ENCODE peak calls at places on chromosomes 16 and 17, in four cellular contexts. A is WTC11, Q is dorsolateral prefrontal cortex, Z is lower lobe of right lung. C is an unnamed sample.

GRCh38 chr17:53588317-53588716 is 234.4 kb upstream of the KIF2B start:
- DNase-seq in A (no peak), Q (no peak), Z (no peak), C (no peak)

GRCh38 chr16:82138478-82139285 is 31.3 kb downstream of the MPHOSPH6 start:
- DNase-seq in A (no peak), Q (no peak), Z (no peak), C (no peak)

GRCh38 chr16:86531193-86531550 is 20.8 kb downstream of the FOXF1 start:
- DNase-seq in A (no peak), Q (peak), Z (no peak), C (no peak)

GRCh38 chr17:41504126-41504977 is 1.1 kb downstream of the KRT13 start:
- DNase-seq in A (no peak), Q (no peak), Z (no peak), C (no peak)

GRCh38 chr16:31508706-31509523 is 724 bp upstream of the RUSF1 start:
- DNase-seq in A (no peak), Q (no peak), Z (no peak), C (no peak)

GRCh38 chr16:86952769-86953168 is 364.4 kb downstream of the C16orf95 start:
- DNase-seq in A (no peak), Q (no peak), Z (no peak), C (no peak)

GRCh38 chr16:27779719-27780161 is 229.8 kb downstream of the KATNIP start:
- DNase-seq in A (peak), Q (no peak), Z (peak), C (peak)

GRCh38 chr16:80938035-80938927 is 68.4 kb downstream of the CMC2 start:
- DNase-seq in A (no peak), Q (no peak), Z (no peak), C (peak)

GRCh38 chr16:16083421-16084156 is 134.2 kb downstream of the ABCC1 start:
- DNase-seq in A (no peak), Q (no peak), Z (no peak), C (no peak)

GRCh38 chr16:15539197-15539596 is 103.8 kb downstream of the MARF1 start:
- DNase-seq in A (peak), Q (peak), Z (no peak), C (peak)

GRCh38 chr17:32588135-32588534 is 101.3 kb downstream of the CDK5R1 start:
- DNase-seq in A (no peak), Q (peak), Z (no peak), C (no peak)

GRCh38 chr16:20319406-20319805 is 7.9 kb downstream of the GP2 start:
- DNase-seq in A (no peak), Q (no peak), Z (no peak), C (no peak)

GRCh38 chr17:76792348-76792747 is 54.4 kb downstream of the MFSD11 start:
- DNase-seq in A (no peak), Q (no peak), Z (no peak), C (no peak)

GRCh38 chr17:76796081-76796480 is 58.2 kb downstream of the MFSD11 start:
- DNase-seq in A (no peak), Q (no peak), Z (no peak), C (no peak)

GRCh38 chr17:76791053-76791980 is 53.4 kb downstream of the MFSD11 start:
- DNase-seq in A (no peak), Q (peak), Z (no peak), C (no peak)

GRCh38 chr17:76797441-76797840 is 59.5 kb downstream of the MFSD11 start:
- DNase-seq in A (no peak), Q (no peak), Z (no peak), C (no peak)

DNA sequence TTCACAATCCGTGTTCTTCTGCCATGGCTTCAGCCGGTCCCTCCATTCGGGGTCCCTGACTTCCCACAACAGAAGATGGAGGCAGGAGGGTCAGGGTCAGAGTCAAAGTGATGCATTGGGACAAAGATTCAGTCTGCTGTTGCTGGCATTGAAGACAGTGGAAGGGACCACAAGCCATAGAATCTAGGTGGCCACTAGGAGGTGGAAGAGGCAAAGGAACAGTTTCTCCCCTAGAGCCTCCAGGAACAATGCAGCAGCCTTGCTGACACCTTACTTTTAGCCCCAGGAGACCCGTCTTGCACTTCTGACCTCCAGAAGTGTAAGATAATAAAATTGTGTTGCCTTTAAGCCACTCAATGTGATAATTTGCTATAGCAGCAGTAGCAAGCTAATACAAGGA is 55.9 kb downstream of the MFSD11 start:
- DNase-seq in A (no peak), Q (no peak), Z (no peak), C (no peak)
- TF ChIP-seq CTCF in A (no peak), Q (no peak), Z (no peak), C (no peak)

DNA sequence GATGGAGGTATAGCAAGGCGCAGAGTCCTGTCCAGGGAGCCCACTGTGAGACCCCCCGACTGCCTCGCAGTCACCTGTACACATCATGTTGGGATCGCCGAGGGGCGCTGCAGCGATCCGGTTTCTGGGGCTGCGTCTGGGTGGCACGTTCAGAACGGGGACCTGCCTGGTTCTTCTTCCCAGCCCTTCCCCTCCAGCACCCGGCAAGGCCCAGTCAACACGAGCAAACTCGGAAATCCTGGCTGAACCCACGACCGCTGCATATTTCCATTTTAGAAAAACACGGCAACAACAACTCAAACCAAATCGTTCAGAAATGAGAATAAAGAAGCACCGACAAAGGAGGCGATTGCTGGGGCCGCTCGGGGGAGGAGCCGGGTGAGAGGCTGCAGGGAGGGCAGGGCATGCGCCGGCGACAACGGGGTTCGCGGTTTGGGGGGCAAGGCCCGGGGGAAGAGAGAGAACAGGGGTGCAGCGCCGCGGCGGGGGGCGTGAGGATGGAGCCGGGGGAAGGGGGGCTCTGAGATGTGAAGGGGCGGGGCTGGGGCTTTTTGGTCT is 597 bp downstream of the HSDL1 start:
- DNase-seq in A (peak), Q (peak), Z (peak), C (peak)
- TF ChIP-seq CTCF in A (no peak), Q (no peak), Z (no peak), C (no peak)

DNA sequence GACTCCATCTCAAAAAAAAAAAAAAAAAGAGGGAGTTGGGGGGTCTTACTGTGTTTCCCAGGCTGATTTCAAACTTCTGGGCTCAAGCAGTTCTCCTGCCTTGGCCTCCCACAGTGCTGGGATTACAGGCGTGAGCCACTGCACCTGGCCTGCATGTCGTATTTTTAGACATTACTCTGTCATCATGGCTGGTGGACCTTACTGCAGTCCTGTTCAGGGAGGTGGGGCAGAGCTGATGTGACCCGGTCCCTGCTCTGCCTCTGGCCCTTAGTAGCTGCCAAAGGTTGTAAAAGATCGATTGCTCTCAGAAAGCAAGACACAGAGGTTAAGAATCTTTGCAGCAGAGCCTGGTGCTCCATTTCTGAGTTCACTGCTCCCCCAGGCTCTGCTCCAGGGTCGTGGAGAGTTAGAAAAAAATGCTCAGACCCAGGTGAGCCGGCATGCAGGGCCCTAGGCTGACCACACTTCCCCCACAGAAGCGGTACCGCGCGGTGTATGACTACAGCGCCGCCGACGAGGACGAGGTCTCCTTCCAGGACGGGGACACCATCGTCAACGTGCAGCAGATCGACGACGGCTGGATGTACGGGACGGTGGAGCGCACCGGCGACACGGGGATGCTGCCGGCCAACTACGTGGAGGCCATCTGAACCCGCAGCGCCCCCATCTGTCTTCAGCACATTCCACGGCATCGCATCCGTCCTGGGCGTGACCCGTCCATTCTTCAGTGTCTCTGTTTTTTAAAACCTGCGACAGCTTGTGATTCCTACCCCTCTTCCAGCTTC is 7.1 kb upstream of the LASP1NB start:
- DNase-seq in A (peak), Q (no peak), Z (no peak), C (no peak)
- TF ChIP-seq CTCF in A (peak), Q (no peak), Z (no peak), C (no peak)

GRCh38 chr16:56931769-56932587 is at the start of gene HERPUD1:
- DNase-seq in A (peak), Q (peak), Z (peak), C (peak)
- TF ChIP-seq CTCF in A (no peak), Q (peak), Z (no peak), C (no peak)

DNA sequence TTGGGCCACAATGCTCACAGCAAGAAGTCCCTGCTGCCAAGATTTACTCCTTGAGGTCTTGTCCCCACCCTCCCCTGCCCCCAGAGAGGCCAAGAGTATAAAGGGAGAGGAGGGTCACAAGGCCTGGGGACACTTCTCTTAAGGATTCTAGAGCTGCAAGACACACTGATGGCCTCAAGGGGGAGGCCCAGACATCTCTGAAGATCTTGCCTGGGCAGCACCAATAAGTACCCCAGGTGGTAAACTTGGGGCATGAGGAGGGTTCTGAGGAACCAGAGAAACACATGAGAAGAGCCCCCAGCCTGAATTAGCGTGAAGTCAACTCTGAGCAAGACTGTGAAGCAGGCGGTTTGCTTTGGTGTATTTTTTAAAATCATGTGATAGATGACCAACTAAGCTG is 26.8 kb upstream of the MTMR4 start:
- DNase-seq in A (peak), Q (no peak), Z (no peak), C (no peak)
- TF ChIP-seq CTCF in A (peak), Q (peak), Z (peak), C (peak)

GRCh38 chr16:74503412-74503811 is 82.1 kb upstream of the CLEC18B start:
- DNase-seq in A (no peak), Q (no peak), Z (no peak), C (no peak)

GRCh38 chr16:74505011-74505410 is 83.7 kb upstream of the CLEC18B start:
- DNase-seq in A (no peak), Q (no peak), Z (no peak), C (no peak)

GRCh38 chr16:74499114-74499513 is 77.8 kb upstream of the CLEC18B start:
- DNase-seq in A (no peak), Q (no peak), Z (no peak), C (no peak)

GRCh38 chr16:74500907-74501306 is 79.6 kb upstream of the CLEC18B start:
- DNase-seq in A (no peak), Q (no peak), Z (no peak), C (no peak)

DNA sequence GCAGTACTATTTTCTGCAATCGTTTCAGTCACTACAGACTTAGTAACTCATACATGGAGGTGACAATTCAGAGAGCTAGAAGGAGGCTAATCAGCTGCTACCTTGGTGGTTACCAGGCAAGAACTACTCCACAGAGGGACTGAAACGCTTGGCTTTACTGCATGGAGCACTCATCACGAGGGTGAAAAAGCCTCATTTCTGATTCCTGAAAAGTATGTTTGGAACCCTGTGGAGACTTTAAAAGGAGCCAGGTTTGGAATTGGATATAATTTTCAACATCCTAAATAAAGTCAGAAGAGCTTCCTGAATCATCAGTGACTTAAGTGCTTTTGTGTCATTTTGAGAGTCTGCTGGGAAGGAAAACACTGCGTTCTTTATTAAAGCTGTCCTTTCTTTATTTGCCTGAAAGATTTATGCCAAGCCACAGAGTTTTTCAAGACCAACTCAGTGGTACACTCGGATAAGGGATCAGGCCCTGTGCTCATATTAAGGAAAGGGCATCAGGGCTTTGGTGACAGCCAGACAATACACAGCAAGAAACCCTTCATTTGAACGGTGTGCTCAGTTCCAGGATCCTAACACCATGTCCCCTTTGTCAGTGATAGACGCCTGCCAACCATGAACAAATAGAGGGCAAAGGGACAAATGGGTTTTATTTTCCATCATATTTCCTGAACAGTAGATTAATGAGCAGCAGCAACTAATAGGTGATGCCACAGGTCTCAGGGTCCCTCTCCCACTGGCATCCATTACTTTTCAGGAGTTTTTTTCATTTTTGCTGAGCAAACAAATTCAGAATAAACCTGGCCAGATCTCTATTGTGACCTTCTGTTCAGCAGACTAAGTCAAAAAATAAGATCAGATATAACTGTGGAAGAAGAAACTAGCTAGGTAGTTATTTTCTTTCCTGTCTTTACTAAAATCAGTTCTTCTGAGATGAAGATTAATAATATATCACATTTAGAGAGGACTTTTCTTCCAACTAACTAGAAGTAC is 80.5 kb upstream of the CLEC18B start:
- DNase-seq in A (no peak), Q (no peak), Z (no peak), C (no peak)
- TF ChIP-seq CTCF in A (no peak), Q (no peak), Z (no peak), C (no peak)

DNA sequence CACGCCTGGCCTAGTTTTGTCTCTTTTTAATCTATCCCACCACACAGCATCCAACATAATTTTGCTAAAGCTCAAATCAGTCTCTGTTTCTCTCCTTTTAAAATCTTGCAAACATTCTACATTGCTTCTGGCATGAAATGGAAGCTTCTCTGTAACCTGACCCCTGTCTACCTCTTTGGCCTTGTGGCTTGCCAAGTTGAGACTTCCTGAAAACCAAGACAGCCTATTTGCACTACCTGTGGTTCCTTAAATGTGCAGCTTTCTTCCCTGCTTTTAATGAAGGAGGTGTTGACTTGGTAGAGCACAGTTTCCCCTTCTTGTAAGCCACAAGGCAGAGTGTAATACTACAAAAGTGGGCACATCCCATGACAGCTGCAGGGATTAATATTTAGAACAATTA is 6.0 kb upstream of the CCL3 start:
- DNase-seq in A (no peak), Q (no peak), Z (no peak), C (no peak)
- TF ChIP-seq CTCF in A (no peak), Q (no peak), Z (no peak), C (no peak)

GRCh38 chr17:21213005-21213404 is 956 bp downstream of the TMEM11 start:
- DNase-seq in A (no peak), Q (no peak), Z (no peak), C (no peak)

GRCh38 chr17:21209511-21210175 is 4.3 kb downstream of the TMEM11 start:
- DNase-seq in A (no peak), Q (peak), Z (peak), C (no peak)

GRCh38 chr17:21208352-21208751 is 5.6 kb downstream of the TMEM11 start:
- DNase-seq in A (no peak), Q (no peak), Z (no peak), C (no peak)

GRCh38 chr17:21211825-21212479 is 2.0 kb downstream of the TMEM11 start:
- DNase-seq in A (no peak), Q (no peak), Z (no peak), C (no peak)

GRCh38 chr17:21210411-21211076 is 3.4 kb downstream of the TMEM11 start:
- DNase-seq in A (no peak), Q (no peak), Z (no peak), C (no peak)
- TF ChIP-seq CTCF in A (no peak), Q (no peak), Z (no peak), C (no peak)

C was measured in nephron progenitor cell.